ENCODE peak calls at places on chromosomes 11 and 22, in seven cellular contexts. F is effector CD4-positive, alpha-beta T cell; T is HFFc6; G is stimulated activated CD4-positive, alpha-beta T cell treated with anti-CD3 and anti-CD28 coated beads, TNF-alpha, amount 100 ng/mL, for 4 hours; V is progenitor cell of endocrine pancreas; Q is mesothelial cell of epicardium; A is tibial nerve. W is an unnamed sample.

GRCh38 chr11:133966147-133966546 is 9.4 kb upstream of the IGSF9B start:
- DNase-seq in F (no peak), T (no peak), G (no peak), V (no peak), Q (no peak), A (no peak), W (no peak)

GRCh38 chr11:37449146-37449545 is 851.1 kb upstream of the RAG2 start:
- DNase-seq in F (no peak), T (peak), G (no peak), V (no peak), Q (no peak), A (peak), W (no peak)

GRCh38 chr11:68842427-68843051 is 823 bp upstream of the CPT1A start:
- DNase-seq in F (no peak), T (no peak), G (no peak), V (no peak), Q (no peak), A (no peak), W (no peak)

GRCh38 chr11:68756171-68756766 is 4.9 kb upstream of the TESMIN start:
- DNase-seq in F (no peak), T (peak), G (no peak), V (no peak), Q (no peak), A (no peak), W (no peak)

GRCh38 chr11:73141031-73141308 is 1.1 kb downstream of the FCHSD2 start:
- DNase-seq in F (no peak), T (no peak), G (no peak), V (no peak), Q (no peak), A (no peak), W (no peak)

GRCh38 chr11:86244063-86244521 is 461 bp upstream of the EED start:
- DNase-seq in F (peak), T (peak), G (peak), V (peak), Q (peak), A (peak), W (peak)

GRCh38 chr11:74570266-74571061 is 21.9 kb upstream of the POLD3 start:
- DNase-seq in F (no peak), T (peak), G (no peak), V (no peak), Q (no peak), A (peak), W (no peak)

GRCh38 chr11:68347841-68348240 is 35.5 kb downstream of the LRP5 start:
- DNase-seq in F (no peak), T (no peak), G (no peak), V (no peak), Q (no peak), A (no peak), W (no peak)

GRCh38 chr11:75499423-75500305 is 26.1 kb downstream of the GDPD5 start:
- DNase-seq in F (no peak), T (peak), G (no peak), V (no peak), Q (no peak), A (peak), W (no peak)

GRCh38 chr22:31626427-31627150 is 35.4 kb downstream of the PISD start:
- DNase-seq in F (no peak), T (no peak), G (no peak), V (no peak), Q (no peak), A (no peak), W (no peak)

GRCh38 chr11:86442420-86442819 is 67.7 kb downstream of the CCDC81 start:
- DNase-seq in F (no peak), T (no peak), G (no peak), V (no peak), Q (no peak), A (no peak), W (no peak)

GRCh38 chr11:2674681-2675131 is 25.1 kb downstream of the KCNQ1OT1 start:
- DNase-seq in F (no peak), T (no peak), G (no peak), V (no peak), Q (no peak), A (no peak), W (no peak)

GRCh38 chr11:70860855-70861254 is 391.5 kb downstream of the SHANK2 start:
- DNase-seq in F (no peak), T (no peak), G (no peak), V (no peak), Q (no peak), A (no peak), W (no peak)

GRCh38 chr11:133163463-133164419 is 368.6 kb downstream of the OPCML start:
- DNase-seq in F (no peak), T (peak), G (no peak), V (no peak), Q (no peak), A (peak), W (no peak)

GRCh38 chr11:10026514-10026913 is 267.5 kb downstream of the SBF2 start:
- DNase-seq in F (no peak), T (peak), G (no peak), V (no peak), Q (no peak), A (no peak), W (no peak)

GRCh38 chr22:45420539-45420938 is 7.0 kb downstream of the RIBC2 start:
- DNase-seq in F (no peak), T (no peak), G (no peak), V (no peak), Q (no peak), A (no peak), W (no peak)

GRCh38 chr11:76642341-76642740 is 28.2 kb downstream of the LRRC32 start:
- DNase-seq in F (peak), T (no peak), G (no peak), V (no peak), Q (no peak), A (no peak), W (no peak)

GRCh38 chr11:19441752-19442553 is 201.2 kb upstream of the E2F8 start:
- DNase-seq in F (no peak), T (peak), G (no peak), V (no peak), Q (no peak), A (peak), W (no peak)

GRCh38 chr11:88631497-88631896 is 294.0 kb upstream of the CTSC start:
- DNase-seq in F (no peak), T (no peak), G (no peak), V (no peak), Q (no peak), A (no peak), W (no peak)

GRCh38 chr11:45092901-45093760 is 53.3 kb upstream of the PRDM11 start:
- DNase-seq in F (no peak), T (peak), G (no peak), V (no peak), Q (no peak), A (no peak), W (no peak)

GRCh38 chr11:60887531-60887930 is 18.9 kb downstream of the PRPF19 start:
- DNase-seq in F (no peak), T (peak), G (no peak), V (no peak), Q (no peak), A (peak), W (no peak)

GRCh38 chr11:9820260-9820659 is 156.4 kb downstream of the SWAP70 start:
- DNase-seq in F (no peak), T (no peak), G (no peak), V (no peak), Q (no peak), A (peak), W (no peak)

GRCh38 chr22:31046591-31047226 is 34.4 kb upstream of the SMTN start:
- DNase-seq in F (no peak), T (no peak), G (no peak), V (no peak), Q (no peak), A (peak), W (no peak)

GRCh38 chr11:57214087-57214395 is 23.0 kb downstream of the APLNR start:
- DNase-seq in F (no peak), T (no peak), G (no peak), V (no peak), Q (no peak), A (no peak), W (no peak)

GRCh38 chr11:123152951-123153350 is 42.1 kb downstream of the CLMP start:
- DNase-seq in F (no peak), T (no peak), G (no peak), V (no peak), Q (no peak), A (no peak), W (no peak)

GRCh38 chr22:33477131-33478111 is 419.2 kb upstream of the SYN3 start:
- DNase-seq in F (no peak), T (no peak), G (no peak), V (no peak), Q (no peak), A (no peak), W (no peak)

GRCh38 chr11:113546757-113547507 is 71.7 kb upstream of the DRD2 start:
- DNase-seq in F (no peak), T (no peak), G (no peak), V (no peak), Q (no peak), A (no peak), W (no peak)

GRCh38 chr22:42156121-42156520 is 25.5 kb upstream of the CYP2D6 start:
- DNase-seq in F (no peak), T (no peak), G (no peak), V (no peak), Q (no peak), A (no peak), W (no peak)

GRCh38 chr11:22927793-22928192 is 67.5 kb upstream of the CCDC179 start:
- DNase-seq in F (no peak), T (no peak), G (no peak), V (no peak), Q (no peak), A (no peak), W (no peak)

GRCh38 chr11:58592760-58593472 is 14.1 kb downstream of the ZFP91 start:
- DNase-seq in F (no peak), T (no peak), G (peak), V (no peak), Q (no peak), A (no peak), W (peak)